ENCODE peak calls at places on chromosome 16, in four cellular contexts. W is dorsolateral prefrontal cortex; X is activated naive CD4-positive, alpha-beta T cell treated with anti-CD3 and anti-CD28 coated beads, Interleukin-2, amount 50 U/mL, for 16 hours; O is ovary. T is an unnamed sample.

GRCh38 chr16:85360323-85361277 is 248.3 kb upstream of the CIBAR2 start:
- DNase-seq in X (no peak), W (peak), O (no peak), T (no peak)

GRCh38 chr16:4293822-4294457 is 21.1 kb upstream of the TFAP4 start:
- DNase-seq in W (peak), O (peak), X (no peak), T (no peak)

GRCh38 chr16:81547194-81547918 is 102.7 kb downstream of the CMIP start:
- DNase-seq in O (no peak), W (no peak), X (no peak), T (no peak)

GRCh38 chr16:1048442-1049112 is 24.0 kb upstream of the SSTR5 start:
- DNase-seq in O (peak), W (peak), X (peak), T (no peak)

GRCh38 chr16:89326721-89327120 is 109.2 kb downstream of the ZNF778 start:
- DNase-seq in O (no peak), X (no peak), W (no peak), T (no peak)

GRCh38 chr16:9102379-9102778 is 10.9 kb downstream of the HAPSTR1 start:
- DNase-seq in O (no peak), X (no peak), W (no peak), T (no peak)

GRCh38 chr16:8877894-8878522 is 4.1 kb upstream of the LITAFD start:
- DNase-seq in O (no peak), X (no peak), W (no peak), T (no peak)

GRCh38 chr16:56610017-56610608 is 1.7 kb downstream of the MT2A start:
- DNase-seq in W (no peak), X (peak), O (no peak), T (peak)

GRCh38 chr16:52618753-52619497 is 72.0 kb upstream of the TOX3 start:
- DNase-seq in X (no peak), W (no peak), O (no peak), T (no peak)

GRCh38 chr16:83682858-83683235 is 124.9 kb upstream of the HSBP1 start:
- DNase-seq in X (no peak), W (no peak), O (no peak), T (no peak)

GRCh38 chr16:48408688-48409087 is 23.5 kb upstream of the SIAH1 start:
- DNase-seq in O (no peak), X (no peak), W (no peak), T (no peak)

GRCh38 chr16:57127836-57128235 is 35.5 kb downstream of the CPNE2 start:
- DNase-seq in X (no peak), W (no peak), O (no peak), T (no peak)

GRCh38 chr16:11836653-11837244 is 14.6 kb downstream of the RSL1D1 start:
- DNase-seq in W (no peak), X (no peak), O (no peak), T (peak)

GRCh38 chr16:71637398-71637797 is 11.4 kb downstream of the MARVELD3 start:
- DNase-seq in X (no peak), O (no peak), W (no peak), T (no peak)

GRCh38 chr16:81214745-81215166 is 23.7 kb upstream of the BCO1 start:
- DNase-seq in X (no peak), W (no peak), O (no peak), T (no peak)

GRCh38 chr16:11914210-11914758 is 1.5 kb downstream of the GSPT1 start:
- DNase-seq in X (no peak), W (no peak), O (no peak), T (no peak)

GRCh38 chr16:75593825-75594820 is 27.9 kb downstream of the GABARAPL2 start:
- DNase-seq in O (no peak), X (no peak), W (no peak), T (no peak)

GRCh38 chr16:17395849-17396480 is 74.8 kb downstream of the XYLT1 start:
- DNase-seq in O (no peak), X (no peak), W (no peak), T (no peak)

GRCh38 chr16:29840240-29840639 is 20.0 kb downstream of the MVP start:
- DNase-seq in X (no peak), O (no peak), W (no peak), T (no peak)

GRCh38 chr16:85563515-85564276 is 49.4 kb upstream of the GSE1 start:
- DNase-seq in X (no peak), O (peak), W (no peak), T (no peak)

GRCh38 chr16:3665508-3665907 is 11.0 kb downstream of the DNASE1 start:
- DNase-seq in X (no peak), W (no peak), O (no peak), T (peak)

GRCh38 chr16:59459811-59460210 is 725.7 kb upstream of the GOT2 start:
- DNase-seq in O (no peak), X (no peak), W (no peak), T (no peak)

GRCh38 chr16:3979070-3979469 is 98.6 kb upstream of the CREBBP start:
- DNase-seq in O (no peak), X (no peak), W (no peak), T (no peak)

GRCh38 chr16:17339764-17340541 is 130.8 kb downstream of the XYLT1 start:
- DNase-seq in O (no peak), W (no peak), X (no peak), T (no peak)

GRCh38 chr16:13083687-13084086 is 182.3 kb downstream of the SHISA9 start:
- DNase-seq in X (no peak), O (no peak), W (no peak), T (no peak)

GRCh38 chr16:14004031-14004718 is 66.9 kb upstream of the MRTFB start:
- DNase-seq in O (no peak), W (no peak), X (no peak), T (no peak)

GRCh38 chr16:72645526-72645925 is 402.4 kb downstream of the ZFHX3 start:
- DNase-seq in O (no peak), X (no peak), W (no peak), T (no peak)

GRCh38 chr16:72990003-72990521 is 57.9 kb downstream of the ZFHX3 start:
- DNase-seq in W (no peak), X (no peak), O (no peak), T (no peak)

GRCh38 chr16:89495121-89495520 is 4.8 kb upstream of the ANKRD11 start:
- DNase-seq in O (no peak), X (no peak), W (no peak), T (no peak)

GRCh38 chr16:74560912-74561311 is 46.0 kb downstream of the GLG1 start:
- DNase-seq in O (no peak), X (no peak), W (no peak), T (no peak)

GRCh38 chr16:62298567-62298966 is 262.3 kb upstream of the CDH8 start:
- DNase-seq in W (no peak), X (no peak), O (no peak), T (no peak)

GRCh38 chr16:75506567-75506966 is 11.3 kb upstream of the CHST6 start:
- DNase-seq in X (no peak), O (no peak), W (no peak), T (no peak)

GRCh38 chr16:1981398-1981836 is at the start of gene NOXO1:
- DNase-seq in W (no peak), X (no peak), O (no peak), T (no peak)

GRCh38 chr16:2224183-2224486 is 744 bp downstream of the E4F1 start:
- DNase-seq in O (no peak), W (no peak), X (no peak), T (no peak)

GRCh38 chr16:49280022-49280741 is 1.5 kb downstream of the CBLN1 start:
- DNase-seq in X (no peak), W (no peak), O (no peak), T (no peak)

GRCh38 chr16:84093879-84094270 is 22.9 kb downstream of the MBTPS1 start:
- DNase-seq in O (no peak), X (no peak), W (no peak), T (no peak)

GRCh38 chr16:28090646-28091377 is 27.3 kb upstream of the GSG1L start:
- DNase-seq in O (no peak), W (no peak), X (no peak), T (no peak)